ENCODE peak calls at places on chromosome 12, in nine cellular contexts. I is glutamatergic neuron; U is HS-5; W is Calu3; V is stimulated activated CD4-positive, alpha-beta T cell treated with anti-CD3 and anti-CD28 coated beads, Interleukin-4, amount 100 ng/mL, for 48 hours; B is NCI-H1930; T is naive thymus-derived CD8-positive, alpha-beta T cell; K is stromal cell of bone marrow; N is cardiac muscle cell. G is an unnamed sample.

GRCh38 chr12:121825041-121825523 is 21.3 kb downstream of the SETD1B start:
- DNase-seq in I (no peak), U (no peak), W (no peak), V (no peak), B (no peak), T (no peak), K (no peak), N (no peak), G (no peak)

GRCh38 chr12:24025153-24025798 is 75.8 kb upstream of the SOX5 start:
- DNase-seq in I (no peak), U (no peak), W (no peak), V (no peak), B (no peak), T (no peak), K (no peak), N (no peak), G (no peak)

GRCh38 chr12:123990512-123990911 is 17.5 kb downstream of the ZNF664 start:
- DNase-seq in I (no peak), U (no peak), W (peak), V (no peak), B (no peak), T (no peak), K (peak), N (no peak), G (peak)

GRCh38 chr12:21773263-21773741 is 1.2 kb downstream of the KCNJ8 start:
- DNase-seq in I (peak), U (no peak), W (no peak), V (no peak), B (peak), T (no peak), K (no peak), N (peak), G (no peak)

GRCh38 chr12:51118706-51119105 is 35.3 kb upstream of the CSRNP2 start:
- DNase-seq in I (no peak), U (peak), W (no peak), V (no peak), B (no peak), T (no peak), K (no peak), N (no peak), G (no peak)

GRCh38 chr12:74980510-74980909 is 229.1 kb downstream of the KCNC2 start:
- DNase-seq in I (no peak), U (no peak), W (no peak), V (no peak), B (no peak), T (no peak), K (peak), N (peak), G (peak)

GRCh38 chr12:5459051-5459782 is 27.3 kb downstream of the NTF3 start:
- DNase-seq in I (no peak), U (no peak), W (no peak), V (no peak), B (no peak), T (no peak), K (no peak), N (no peak), G (no peak)

GRCh38 chr12:58727526-58727925 is 192.8 kb downstream of the LRIG3 start:
- DNase-seq in I (no peak), U (no peak), W (no peak), V (no peak), B (no peak), T (no peak), K (no peak), N (no peak), G (peak)

G was measured in skeletal muscle cell.